ENCODE peak calls at places on chromosomes 2 and 18, in four cellular contexts. O is AG08396, R is EH, Q is adrenal gland. N is an unnamed sample.

GRCh38 chr2:177989029-177989885 is 83.3 kb downstream of the PDE11A start:
- DNase-seq in O (peak; percentile 50), R (peak; percentile 68), Q (no peak), N (no peak)

GRCh38 chr2:8484502-8485283 is 197.2 kb upstream of the ID2 start:
- DNase-seq in O (no peak), R (no peak), Q (no peak), N (no peak)

GRCh38 chr2:6917761-6918421 is 679 bp downstream of the RNF144A start:
- DNase-seq in O (no peak), R (no peak), Q (no peak), N (no peak)

GRCh38 chr18:36481201-36481657 is 183.7 kb downstream of the FHOD3 start:
- DNase-seq in O (no peak), R (no peak), Q (no peak), N (no peak)

GRCh38 chr18:76557026-76557575 is 62.1 kb upstream of the ZNF516 start:
- DNase-seq in O (no peak), R (no peak), Q (no peak), N (no peak)

GRCh38 chr2:111202266-111203040 is 81.7 kb downstream of the BCL2L11 start:
- DNase-seq in O (no peak), R (peak; percentile 46), Q (no peak), N (no peak)

GRCh38 chr2:229416116-229416694 is 145.1 kb upstream of the PID1 start:
- DNase-seq in O (peak; percentile 63), R (peak; percentile 48), Q (peak; percentile 65), N (no peak)

GRCh38 chr2:151337643-151338042 is 19.7 kb upstream of the TNFAIP6 start:
- DNase-seq in O (no peak), R (peak; percentile 34), Q (no peak), N (no peak)

GRCh38 chr2:216312441-216312840 is 59.8 kb downstream of the MARCHF4 start:
- DNase-seq in O (no peak), R (peak; percentile 82), Q (no peak), N (no peak)

GRCh38 chr2:130967020-130967495 is 126.2 kb downstream of the FAM168B start:
- DNase-seq in O (no peak), R (no peak), Q (no peak), N (no peak)

N was measured in foreskin melanocyte.